ENCODE peak calls at places on chromosomes 16 and 17, in five cellular contexts. One of them, this sample, is unnamed.

GRCh38 chr17:6366144-6366755 is 68.7 kb downstream of the AIPL1 start:
- DNase-seq in SK-N-SH: no peak
- DNase-seq in HCT116: peak; percentile 53
- DNase-seq in GM12878: no peak
- DNase-seq in K562: no peak
- DNase-seq in this sample: no peak

GRCh38 chr16:11118479-11118878 is 137.5 kb downstream of the SOCS1 start:
- DNase-seq in GM12878: no peak
- DNase-seq in K562: no peak
- DNase-seq in HCT116: no peak
- DNase-seq in SK-N-SH: no peak
- DNase-seq in this sample: no peak

GRCh38 chr17:74840989-74841666 is 18.6 kb downstream of the GRIN2C start:
- DNase-seq in K562: peak; percentile 67
- DNase-seq in SK-N-SH: no peak
- DNase-seq in HCT116: no peak
- DNase-seq in GM12878: no peak
- DNase-seq in this sample: no peak

GRCh38 chr17:34619687-34620217 is 40.4 kb downstream of the TMEM132E start:
- DNase-seq in HCT116: no peak
- DNase-seq in GM12878: no peak
- DNase-seq in SK-N-SH: no peak
- DNase-seq in K562: no peak
- DNase-seq in this sample: no peak

GRCh38 chr16:48864055-48864454 is 254.1 kb upstream of the N4BP1 start:
- DNase-seq in HCT116: no peak
- DNase-seq in K562: no peak
- DNase-seq in SK-N-SH: no peak
- DNase-seq in GM12878: no peak
- DNase-seq in this sample: no peak

GRCh38 chr16:15776572-15776971 is 80.3 kb downstream of the MYH11 start:
- DNase-seq in SK-N-SH: no peak
- DNase-seq in K562: no peak
- DNase-seq in GM12878: no peak
- DNase-seq in HCT116: no peak
- DNase-seq in this sample: no peak

GRCh38 chr16:12646490-12647274 is 157.0 kb downstream of the CPPED1 start:
- DNase-seq in HCT116: no peak
- DNase-seq in SK-N-SH: peak; percentile 25
- DNase-seq in GM12878: peak; percentile 70
- DNase-seq in K562: no peak
- DNase-seq in this sample: no peak

GRCh38 chr16:6611535-6611934 is 721.1 kb upstream of the RBFOX1 start:
- DNase-seq in HCT116: no peak
- DNase-seq in GM12878: no peak
- DNase-seq in SK-N-SH: no peak
- DNase-seq in K562: peak; percentile 10
- DNase-seq in this sample: no peak

GRCh38 chr16:89613954-89614459 is 565 bp downstream of the DPEP1 start:
- DNase-seq in HCT116: no peak
- DNase-seq in SK-N-SH: no peak
- DNase-seq in K562: no peak
- DNase-seq in GM12878: no peak
- DNase-seq in this sample: no peak

DNA sequence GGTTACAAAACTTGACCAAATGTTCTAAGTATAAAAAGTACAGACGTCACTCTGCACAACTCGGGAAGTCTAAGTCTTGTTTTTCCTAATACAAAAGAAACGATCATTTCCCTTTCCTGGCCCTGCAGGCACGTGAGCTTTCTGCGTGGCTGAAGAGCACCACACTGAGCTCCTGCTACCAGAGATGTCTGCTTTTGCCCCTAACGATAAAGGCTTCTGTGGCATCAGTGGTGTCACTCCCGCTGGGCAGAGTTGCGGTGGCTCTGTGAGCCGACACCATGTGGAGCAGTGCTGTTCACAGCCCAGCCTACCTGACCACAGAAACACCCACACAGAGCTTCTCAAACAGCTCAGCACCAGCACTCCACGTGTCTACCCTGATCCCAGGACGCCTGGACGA is 20.5 kb downstream of the EMC8 start:
- DNase-seq in HCT116: no peak
- DNase-seq in K562: no peak
- DNase-seq in GM12878: no peak
- DNase-seq in SK-N-SH: no peak
- DNase-seq in this sample: peak; percentile 75
- TF ChIP-seq JUND in HCT116: no peak
- TF ChIP-seq JUND in K562: no peak
- TF ChIP-seq JUND in GM12878: no peak
- TF ChIP-seq JUND in SK-N-SH: no peak
- TF ChIP-seq JUND in this sample: no peak

DNA sequence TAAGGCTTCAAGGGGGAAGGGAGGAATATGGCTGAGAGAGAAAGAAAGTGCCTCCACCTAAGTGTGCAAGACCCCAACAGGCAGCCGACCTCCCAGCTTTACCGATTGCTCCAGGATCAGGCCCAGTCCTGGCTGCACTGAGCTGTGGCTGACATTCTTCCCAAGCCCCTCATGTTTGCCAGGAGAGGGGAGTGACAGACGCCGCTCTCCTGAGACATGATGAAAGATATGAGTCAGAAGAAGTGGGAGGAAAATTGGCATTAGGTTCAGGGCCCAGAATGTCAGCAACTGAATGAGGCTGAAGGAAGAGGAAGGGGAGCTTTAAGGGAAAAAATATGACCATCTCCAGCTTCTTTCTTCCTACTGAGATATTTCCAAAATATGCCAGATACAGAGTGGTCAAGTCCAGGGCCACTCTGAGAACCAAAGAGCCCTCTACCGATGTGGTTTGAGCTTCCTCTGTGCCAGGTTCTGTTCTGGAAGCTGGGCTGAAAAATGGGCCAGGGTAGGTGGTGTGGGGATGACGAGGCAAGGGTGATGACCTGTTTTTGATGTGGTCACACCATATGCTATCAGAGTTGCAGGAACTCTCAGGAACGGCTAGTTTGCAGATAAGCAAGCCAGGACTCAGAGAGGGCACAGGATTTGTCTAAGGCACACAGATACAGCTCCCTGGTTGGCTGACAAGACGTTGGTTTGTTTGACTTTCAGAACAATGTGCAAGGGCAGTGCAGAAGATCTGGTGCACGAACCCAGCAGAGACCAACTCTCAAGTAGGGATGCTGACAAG is 176.7 kb downstream of the SOX9 start:
- DNase-seq in K562: no peak
- DNase-seq in SK-N-SH: no peak
- DNase-seq in GM12878: no peak
- DNase-seq in HCT116: peak; percentile 48
- DNase-seq in this sample: no peak
- TF ChIP-seq JUND in K562: no peak
- TF ChIP-seq JUND in SK-N-SH: no peak
- TF ChIP-seq JUND in GM12878: no peak
- TF ChIP-seq JUND in HCT116: peak; percentile 68
- TF ChIP-seq JUND in this sample: no peak

GRCh38 chr16:3254309-3254708 is 2.1 kb downstream of the MEFV start:
- DNase-seq in SK-N-SH: peak; percentile 41
- DNase-seq in K562: no peak
- DNase-seq in HCT116: no peak
- DNase-seq in GM12878: no peak
- DNase-seq in this sample: no peak

GRCh38 chr16:3259829-3260228 is 3.4 kb upstream of the MEFV start:
- DNase-seq in K562: no peak
- DNase-seq in GM12878: no peak
- DNase-seq in SK-N-SH: no peak
- DNase-seq in HCT116: no peak
- DNase-seq in this sample: no peak

GRCh38 chr16:3259097-3259496 is 2.7 kb upstream of the MEFV start:
- DNase-seq in K562: no peak
- DNase-seq in HCT116: no peak
- DNase-seq in GM12878: no peak
- DNase-seq in SK-N-SH: no peak
- DNase-seq in this sample: no peak

GRCh38 chr16:3256876-3257465 is 538 bp upstream of the MEFV start:
- DNase-seq in HCT116: no peak
- DNase-seq in SK-N-SH: no peak
- DNase-seq in K562: no peak
- DNase-seq in GM12878: no peak
- DNase-seq in this sample: no peak

DNA sequence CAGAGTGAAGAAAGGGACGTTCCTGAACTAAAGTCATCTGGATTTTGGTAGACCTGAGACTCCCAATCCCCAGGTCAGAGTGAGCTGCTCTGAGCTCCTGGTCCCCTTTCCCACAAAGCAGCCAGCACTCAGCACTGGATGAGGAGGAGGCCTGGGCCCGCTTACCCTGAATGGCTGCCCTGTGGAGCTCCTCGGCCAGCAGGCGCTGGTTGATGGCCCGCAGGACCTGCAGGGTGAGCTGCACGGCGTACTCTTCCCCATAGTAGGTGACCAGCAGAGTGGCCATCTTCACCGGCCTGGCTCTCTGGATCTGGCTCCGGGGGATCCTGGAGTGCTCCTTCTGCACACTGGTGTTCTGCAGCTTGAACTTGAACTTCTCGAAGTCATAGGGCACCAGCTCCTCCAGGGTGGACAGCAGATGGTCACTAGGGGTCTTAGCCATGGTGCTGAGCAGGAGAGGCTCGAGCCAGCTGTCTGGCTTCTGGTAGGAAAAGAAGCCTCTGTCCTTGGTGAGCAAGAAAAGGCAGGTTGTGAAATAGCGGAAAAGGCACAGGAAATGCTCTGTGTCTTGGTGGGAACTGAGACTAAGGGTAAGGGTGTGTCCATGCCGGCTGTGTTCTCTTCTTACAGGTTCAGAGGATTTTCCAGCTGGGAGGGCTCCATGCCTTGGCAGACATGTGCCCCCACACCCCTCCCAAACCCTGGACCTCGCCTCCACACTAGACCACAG is at the start of gene MEFV:
- DNase-seq in K562: no peak
- DNase-seq in GM12878: no peak
- DNase-seq in SK-N-SH: no peak
- DNase-seq in HCT116: no peak
- DNase-seq in this sample: no peak
- TF ChIP-seq JUND in K562: no peak
- TF ChIP-seq JUND in GM12878: no peak
- TF ChIP-seq JUND in SK-N-SH: no peak
- TF ChIP-seq JUND in HCT116: no peak
- TF ChIP-seq JUND in this sample: no peak

GRCh38 chr16:50844840-50845239 is 103.0 kb downstream of the CYLD start:
- DNase-seq in GM12878: no peak
- DNase-seq in HCT116: no peak
- DNase-seq in K562: no peak
- DNase-seq in SK-N-SH: no peak
- DNase-seq in this sample: no peak
- TF ChIP-seq JUND in GM12878: no peak
- TF ChIP-seq JUND in HCT116: no peak
- TF ChIP-seq JUND in K562: no peak
- TF ChIP-seq JUND in SK-N-SH: no peak
- TF ChIP-seq JUND in this sample: no peak

GRCh38 chr17:1047177-1047885 is 50.4 kb downstream of the TIMM22 start:
- DNase-seq in K562: no peak
- DNase-seq in SK-N-SH: no peak
- DNase-seq in GM12878: no peak
- DNase-seq in HCT116: no peak
- DNase-seq in this sample: no peak
- TF ChIP-seq JUND in K562: no peak
- TF ChIP-seq JUND in SK-N-SH: no peak
- TF ChIP-seq JUND in GM12878: no peak
- TF ChIP-seq JUND in HCT116: no peak
- TF ChIP-seq JUND in this sample: no peak

GRCh38 chr17:4510615-4510941 is 11.9 kb downstream of the SPNS2 start:
- DNase-seq in SK-N-SH: no peak
- DNase-seq in K562: no peak
- DNase-seq in GM12878: no peak
- DNase-seq in HCT116: no peak
- DNase-seq in this sample: no peak

GRCh38 chr17:4507361-4508111 is 8.9 kb downstream of the SPNS2 start:
- DNase-seq in GM12878: no peak
- DNase-seq in K562: no peak
- DNase-seq in HCT116: no peak
- DNase-seq in SK-N-SH: no peak
- DNase-seq in this sample: no peak

GRCh38 chr17:4508207-4508606 is 9.5 kb downstream of the SPNS2 start:
- DNase-seq in SK-N-SH: no peak
- DNase-seq in K562: no peak
- DNase-seq in GM12878: no peak
- DNase-seq in HCT116: no peak
- DNase-seq in this sample: no peak

GRCh38 chr17:4509923-4510614 is 11.4 kb downstream of the SPNS2 start:
- DNase-seq in SK-N-SH: no peak
- DNase-seq in K562: no peak
- DNase-seq in HCT116: no peak
- DNase-seq in GM12878: no peak
- DNase-seq in this sample: no peak

DNA sequence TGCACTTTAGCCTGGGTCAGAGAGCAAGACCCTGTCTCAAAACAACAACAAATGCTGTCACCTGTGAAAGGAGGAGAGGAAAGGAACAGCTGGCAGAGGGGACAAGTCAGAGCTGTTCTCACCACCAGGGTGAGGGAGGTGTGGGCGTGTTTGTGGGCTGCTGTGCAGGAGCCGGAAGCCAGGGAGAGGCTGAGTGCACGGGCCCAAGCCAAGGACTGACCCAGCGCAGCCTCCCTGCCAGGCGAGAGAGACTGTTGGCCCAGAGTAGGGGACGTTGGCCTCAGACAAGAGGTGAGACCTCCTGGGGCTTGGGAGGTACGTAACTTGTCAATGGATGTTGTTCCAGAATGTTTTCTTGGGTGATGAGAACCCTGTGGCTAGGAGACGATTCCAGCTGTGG is 10.7 kb downstream of the SPNS2 start:
- DNase-seq in GM12878: peak; percentile 4
- DNase-seq in K562: no peak
- DNase-seq in HCT116: no peak
- DNase-seq in SK-N-SH: no peak
- DNase-seq in this sample: no peak
- TF ChIP-seq JUND in GM12878: no peak
- TF ChIP-seq JUND in K562: no peak
- TF ChIP-seq JUND in HCT116: no peak
- TF ChIP-seq JUND in SK-N-SH: no peak
- TF ChIP-seq JUND in this sample: no peak

GRCh38 chr17:4897198-4897657 is 2.1 kb upstream of the C17orf107 start:
- DNase-seq in GM12878: no peak
- DNase-seq in HCT116: no peak
- DNase-seq in K562: no peak
- DNase-seq in SK-N-SH: no peak
- DNase-seq in this sample: no peak

GRCh38 chr17:4896332-4897197 is 2.8 kb upstream of the C17orf107 start:
- DNase-seq in GM12878: no peak
- DNase-seq in SK-N-SH: no peak
- DNase-seq in K562: no peak
- DNase-seq in HCT116: no peak
- DNase-seq in this sample: no peak

GRCh38 chr17:4895121-4895520 is 4.2 kb upstream of the C17orf107 start:
- DNase-seq in GM12878: no peak
- DNase-seq in HCT116: no peak
- DNase-seq in SK-N-SH: no peak
- DNase-seq in K562: no peak
- DNase-seq in this sample: no peak

GRCh38 chr17:4893721-4894560 is 5.4 kb upstream of the C17orf107 start:
- DNase-seq in HCT116: no peak
- DNase-seq in SK-N-SH: no peak
- DNase-seq in GM12878: no peak
- DNase-seq in K562: no peak
- DNase-seq in this sample: no peak

GRCh38 chr17:4895676-4896331 is 3.5 kb upstream of the C17orf107 start:
- DNase-seq in GM12878: no peak
- DNase-seq in K562: peak; percentile 28
- DNase-seq in SK-N-SH: no peak
- DNase-seq in HCT116: no peak
- DNase-seq in this sample: no peak
- TF ChIP-seq JUND in GM12878: no peak
- TF ChIP-seq JUND in K562: no peak
- TF ChIP-seq JUND in SK-N-SH: no peak
- TF ChIP-seq JUND in HCT116: no peak
- TF ChIP-seq JUND in this sample: no peak

GRCh38 chr16:81652798-81653505 is 126.1 kb upstream of the PLCG2 start:
- DNase-seq in SK-N-SH: no peak
- DNase-seq in HCT116: no peak
- DNase-seq in K562: no peak
- DNase-seq in GM12878: no peak
- DNase-seq in this sample: no peak
- TF ChIP-seq JUND in SK-N-SH: no peak
- TF ChIP-seq JUND in HCT116: no peak
- TF ChIP-seq JUND in K562: no peak
- TF ChIP-seq JUND in GM12878: no peak
- TF ChIP-seq JUND in this sample: no peak

This sample was measured in T47D.